ENCODE peak calls at places on chromosomes 12 and 14, in ten cellular contexts. O is tibial artery, K is breast epithelium, E is IMR-90, D is left ventricle myocardium inferior, N is ovary, V is Panc1, R is fibroblast of lung, T is A549, Y is tibial nerve. S is an unnamed sample.

GRCh38 chr14:55005071-55005470 is 21.8 kb downstream of the WDHD1 start:
- DNase-seq in O (no peak), K (no peak), E (peak), D (no peak), N (no peak), V (no peak), R (no peak), T (no peak), Y (no peak), S (no peak)

GRCh38 chr12:62767946-62768345 is 167.0 kb downstream of the PPM1H start:
- DNase-seq in O (no peak), K (no peak), E (no peak), D (no peak), N (no peak), V (no peak), R (no peak), T (no peak), Y (no peak), S (no peak)

GRCh38 chr12:45235087-45236025 is 19.5 kb downstream of the ANO6 start:
- DNase-seq in O (no peak), K (peak), E (peak), D (no peak), N (peak), V (no peak), R (peak), T (peak), Y (no peak), S (no peak)

GRCh38 chr12:79156846-79157463 is 292.4 kb downstream of the SYT1 start:
- DNase-seq in O (no peak), K (no peak), E (no peak), D (no peak), N (no peak), V (no peak), R (no peak), T (no peak), Y (no peak), S (no peak)

GRCh38 chr12:34377243-34378035 is 355.1 kb downstream of the ALG10 start:
- DNase-seq in O (no peak), K (no peak), E (no peak), D (no peak), N (no peak), V (no peak), R (no peak), T (no peak), Y (no peak), S (no peak)

GRCh38 chr14:27015046-27015445 is 417.2 kb upstream of the NOVA1 start:
- DNase-seq in O (no peak), K (no peak), E (no peak), D (no peak), N (no peak), V (no peak), R (peak), T (no peak), Y (no peak), S (no peak)

GRCh38 chr12:124809878-124810277 is 53.8 kb downstream of the SCARB1 start:
- DNase-seq in O (no peak), K (no peak), E (peak), D (no peak), N (no peak), V (no peak), R (peak), T (no peak), Y (no peak), S (no peak)

GRCh38 chr12:40054554-40055226 is 51.2 kb downstream of the SLC2A13 start:
- DNase-seq in O (peak), K (no peak), E (peak), D (peak), N (peak), V (no peak), R (peak), T (peak), Y (no peak), S (no peak)

GRCh38 chr14:74080820-74081460 is 3.3 kb downstream of the ALDH6A1 start:
- DNase-seq in O (no peak), K (no peak), E (no peak), D (no peak), N (no peak), V (no peak), R (no peak), T (no peak), Y (no peak), S (no peak)

GRCh38 chr12:23954332-23954731 is 4.9 kb upstream of the SOX5 start:
- DNase-seq in O (no peak), K (no peak), E (peak), D (no peak), N (no peak), V (no peak), R (peak), T (no peak), Y (no peak), S (no peak)

GRCh38 chr14:100981808-100982207 is 78.3 kb upstream of the RTL1 start:
- DNase-seq in O (no peak), K (no peak), E (peak), D (no peak), N (no peak), V (no peak), R (no peak), T (no peak), Y (no peak), S (no peak)

GRCh38 chr14:51520087-51520486 is 131.6 kb upstream of the FRMD6 start:
- DNase-seq in O (no peak), K (no peak), E (no peak), D (no peak), N (no peak), V (no peak), R (no peak), T (no peak), Y (no peak), S (no peak)

GRCh38 chr14:79051009-79051710 is 881.0 kb downstream of the NRXN3 start:
- DNase-seq in O (no peak), K (no peak), E (no peak), D (no peak), N (no peak), V (no peak), R (no peak), T (no peak), Y (no peak), S (no peak)

GRCh38 chr14:75222208-75222701 is 45.8 kb upstream of the TMED10 start:
- DNase-seq in O (peak), K (no peak), E (peak), D (peak), N (no peak), V (no peak), R (peak), T (no peak), Y (no peak), S (peak)

GRCh38 chr12:81206425-81206824 is 128.5 kb downstream of the ACSS3 start:
- DNase-seq in O (no peak), K (no peak), E (no peak), D (no peak), N (no peak), V (no peak), R (no peak), T (no peak), Y (no peak), S (no peak)

GRCh38 chr12:24945822-24946221 is 3.1 kb downstream of the BCAT1 start:
- DNase-seq in O (no peak), K (no peak), E (no peak), D (no peak), N (no peak), V (no peak), R (no peak), T (no peak), Y (no peak), S (no peak)

GRCh38 chr12:95117178-95117599 is 43.8 kb upstream of the NR2C1 start:
- DNase-seq in O (peak), K (no peak), E (peak), D (no peak), N (peak), V (no peak), R (peak), T (peak), Y (peak), S (no peak)

GRCh38 chr14:31263485-31264133 is 56.0 kb upstream of the HECTD1 start:
- DNase-seq in O (peak), K (no peak), E (peak), D (no peak), N (peak), V (peak), R (peak), T (peak), Y (no peak), S (no peak)

GRCh38 chr12:125373375-125373774 is 308.1 kb downstream of the AACS start:
- DNase-seq in O (no peak), K (no peak), E (no peak), D (no peak), N (no peak), V (no peak), R (no peak), T (no peak), Y (no peak), S (no peak)

GRCh38 chr12:26783791-26784379 is 49.1 kb downstream of the ITPR2 start:
- DNase-seq in O (no peak), K (no peak), E (no peak), D (no peak), N (no peak), V (no peak), R (no peak), T (no peak), Y (no peak), S (no peak)

GRCh38 chr12:51341259-51342007 is 5.0 kb downstream of the CELA1 start:
- DNase-seq in O (peak), K (peak), E (peak), D (peak), N (peak), V (peak), R (peak), T (peak), Y (peak), S (no peak)

GRCh38 chr14:53608369-53608768 is 348.3 kb downstream of the BMP4 start:
- DNase-seq in O (no peak), K (no peak), E (no peak), D (no peak), N (no peak), V (no peak), R (no peak), T (peak), Y (no peak), S (no peak)

GRCh38 chr12:42981379-42981778 is 391.8 kb upstream of the PRICKLE1 start:
- DNase-seq in O (no peak), K (no peak), E (peak), D (no peak), N (no peak), V (no peak), R (peak), T (no peak), Y (no peak), S (no peak)

GRCh38 chr12:130451001-130451930 is 113.6 kb downstream of the PIWIL1 start:
- DNase-seq in O (no peak), K (no peak), E (no peak), D (no peak), N (no peak), V (no peak), R (no peak), T (no peak), Y (no peak), S (no peak)

GRCh38 chr12:130448044-130448821 is 110.5 kb downstream of the PIWIL1 start:
- DNase-seq in O (no peak), K (no peak), E (no peak), D (no peak), N (no peak), V (no peak), R (no peak), T (no peak), Y (no peak), S (no peak)

GRCh38 chr12:130446846-130447654 is 109.4 kb downstream of the PIWIL1 start:
- DNase-seq in O (no peak), K (no peak), E (no peak), D (no peak), N (no peak), V (no peak), R (no peak), T (no peak), Y (no peak), S (no peak)

GRCh38 chr12:130447655-130447965 is 109.9 kb downstream of the PIWIL1 start:
- DNase-seq in O (no peak), K (no peak), E (no peak), D (no peak), N (no peak), V (no peak), R (no peak), T (no peak), Y (no peak), S (no peak)

DNA sequence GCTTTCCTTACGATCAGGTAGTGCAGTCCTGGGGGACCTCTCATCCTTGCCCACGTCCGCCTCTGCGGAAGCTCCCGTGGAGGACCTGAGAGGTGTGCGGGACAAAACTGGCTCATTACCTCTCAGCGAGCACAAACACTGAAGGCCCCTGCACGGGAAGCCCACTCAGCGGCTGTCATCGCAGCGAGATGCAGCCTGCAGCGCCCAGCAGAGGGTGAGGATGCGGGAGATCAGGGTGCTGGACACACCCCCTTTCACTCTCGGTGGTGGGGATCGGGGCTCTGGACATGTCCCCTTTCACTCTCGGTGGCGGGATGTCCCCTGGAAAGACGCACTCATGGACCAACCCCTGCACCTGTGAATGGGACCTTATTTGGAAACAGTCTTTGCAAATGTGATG is 111.6 kb downstream of the PIWIL1 start:
- DNase-seq in O (no peak), K (no peak), E (no peak), D (no peak), N (no peak), V (no peak), R (no peak), T (no peak), Y (no peak), S (no peak)
- H3K27ac ChIP-seq in O (no peak), K (no peak), E (no peak), D (no peak), N (no peak), V (no peak), R (no peak), T (no peak), Y (no peak), S (no peak)

DNA sequence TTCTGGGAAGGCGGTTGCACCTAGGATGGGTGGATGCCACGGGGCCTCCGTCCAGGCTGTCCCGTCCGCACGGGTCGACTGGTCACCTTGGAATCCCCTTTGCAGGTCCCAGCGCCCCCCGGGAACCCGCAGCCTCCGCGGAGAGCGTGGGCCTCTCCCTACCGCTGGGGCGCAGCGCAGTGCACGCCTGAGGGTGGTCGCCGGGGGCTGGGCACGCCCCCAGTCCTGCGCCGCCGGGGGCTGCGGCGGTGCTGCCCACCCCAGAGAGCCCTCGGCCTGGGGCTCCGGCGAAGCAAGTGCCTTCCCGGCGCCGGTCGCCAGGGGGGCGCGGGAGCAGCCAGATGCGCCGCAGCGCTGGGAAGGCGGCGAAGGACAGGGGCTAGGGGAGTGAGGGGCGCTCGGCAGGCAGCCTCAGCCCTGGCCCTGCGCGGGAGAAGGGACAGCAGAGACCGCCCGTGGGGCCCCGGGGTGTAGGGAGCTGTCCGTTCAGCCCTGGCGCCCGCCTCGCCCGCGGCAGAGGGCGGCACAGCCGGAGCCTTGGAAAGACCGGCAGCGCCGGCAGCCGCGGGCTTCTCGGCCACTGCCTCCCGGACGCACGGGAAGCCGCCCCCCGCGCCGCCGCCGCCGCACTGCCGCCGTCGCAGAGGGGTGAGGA is 527 bp downstream of the ZDHHC22 start:
- DNase-seq in O (no peak), K (no peak), E (peak), D (no peak), N (no peak), V (no peak), R (no peak), T (peak), Y (no peak), S (no peak)
- TF ChIP-seq CTCF in O (peak), K (peak), E (peak), D (peak), N (no peak), V (peak), R (no peak), T (peak), Y (peak), S (peak)

GRCh38 chr12:115209230-115209629 is 525.3 kb upstream of the TBX3 start:
- DNase-seq in O (no peak), K (no peak), E (no peak), D (no peak), N (no peak), V (no peak), R (no peak), T (no peak), Y (no peak), S (no peak)

GRCh38 chr12:115210533-115211252 is 526.7 kb upstream of the TBX3 start:
- DNase-seq in O (no peak), K (no peak), E (no peak), D (peak), N (no peak), V (no peak), R (no peak), T (no peak), Y (no peak), S (no peak)

GRCh38 chr12:115213118-115213517 is 529.1 kb upstream of the TBX3 start:
- DNase-seq in O (no peak), K (no peak), E (no peak), D (no peak), N (no peak), V (no peak), R (no peak), T (no peak), Y (no peak), S (no peak)

GRCh38 chr12:115213538-115213961 is 529.6 kb upstream of the TBX3 start:
- DNase-seq in O (no peak), K (no peak), E (no peak), D (peak), N (no peak), V (no peak), R (no peak), T (no peak), Y (no peak), S (no peak)

GRCh38 chr12:115212356-115212755 is 528.4 kb upstream of the TBX3 start:
- DNase-seq in O (no peak), K (no peak), E (no peak), D (no peak), N (no peak), V (no peak), R (no peak), T (no peak), Y (no peak), S (no peak)
- H3K27ac ChIP-seq in O (no peak), K (no peak), E (no peak), D (peak), N (no peak), V (no peak), R (no peak), T (no peak), Y (no peak), S (no peak)

DNA sequence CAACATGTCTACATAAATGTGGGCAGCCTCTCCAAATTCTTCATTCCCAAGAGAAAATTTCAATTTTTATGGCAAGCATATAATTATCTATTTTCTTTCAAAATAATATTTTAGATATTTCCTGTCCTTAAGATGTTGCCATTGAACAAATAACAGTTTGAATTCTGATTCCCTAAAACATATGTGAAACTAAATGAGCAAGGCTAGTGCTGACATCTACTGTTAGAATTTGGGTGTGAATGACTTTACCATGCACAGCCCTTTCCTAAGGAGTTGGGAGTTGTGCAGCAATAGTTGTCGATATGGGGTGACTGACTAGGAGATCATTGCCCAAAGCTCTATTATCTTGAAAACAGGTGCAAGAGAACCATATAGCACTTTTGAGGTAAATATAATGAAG is 108.2 kb upstream of the SLC38A4 start:
- DNase-seq in O (no peak), K (no peak), E (peak), D (no peak), N (no peak), V (peak), R (peak), T (peak), Y (no peak), S (no peak)
- TF ChIP-seq CTCF in O (peak), K (peak), E (peak), D (peak), N (no peak), V (peak), R (peak), T (peak), Y (no peak), S (peak)

GRCh38 chr12:19338405-19338804 is 100.9 kb upstream of the AEBP2 start:
- DNase-seq in O (no peak), K (no peak), E (peak), D (no peak), N (no peak), V (no peak), R (no peak), T (no peak), Y (no peak), S (no peak)
- H3K27ac ChIP-seq in O (no peak), K (no peak), E (no peak), D (no peak), N (no peak), V (no peak), R (no peak), T (no peak), Y (no peak), S (no peak)

DNA sequence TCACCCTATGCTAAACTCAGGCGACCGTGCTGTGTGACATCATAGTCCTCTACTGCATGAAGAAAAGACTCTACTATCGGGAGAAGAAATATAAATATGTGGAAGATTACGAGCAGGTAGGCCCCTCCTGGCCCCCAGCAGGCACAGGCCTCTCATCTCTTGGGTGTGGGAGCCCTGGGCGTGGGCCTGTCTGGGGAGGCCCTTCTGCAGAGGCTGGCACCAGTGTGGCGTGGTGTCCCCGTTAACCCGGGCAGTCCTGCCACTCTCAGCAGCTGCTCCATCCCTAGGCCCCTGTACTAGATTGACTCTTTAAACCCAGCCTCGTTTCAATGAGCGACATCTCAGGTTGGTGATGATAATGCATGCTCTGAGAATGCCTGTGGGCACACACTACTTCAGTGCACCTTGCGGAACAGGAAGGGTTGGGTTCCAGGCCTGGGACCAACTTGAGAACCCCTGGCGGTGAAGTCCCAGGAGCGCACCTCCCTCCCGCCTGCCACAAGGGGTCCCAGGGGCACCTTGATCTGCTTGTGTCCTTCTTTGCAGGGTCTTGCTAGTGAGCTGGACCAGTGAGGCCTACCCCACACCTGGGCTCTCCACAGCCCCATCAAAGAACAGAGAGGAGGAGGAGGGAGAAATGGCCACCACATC is 23.2 kb downstream of the P2RX4 start:
- DNase-seq in O (no peak), K (no peak), E (no peak), D (no peak), N (no peak), V (no peak), R (no peak), T (no peak), Y (no peak), S (no peak)
- TF ChIP-seq CTCF in O (no peak), K (no peak), E (no peak), D (no peak), N (no peak), V (no peak), R (no peak), T (no peak), Y (no peak), S (no peak)

S was measured in upper lobe of right lung.